ENCODE peak calls at places on chromosome 18, in six cellular contexts. One of them, this sample, is unnamed.

GRCh38 chr18:12598181-12598921 is 59.6 kb downstream of the SPIRE1 start:
- DNase-seq in K562: no peak
- DNase-seq in uterus: no peak
- DNase-seq in esophagus squamous epithelium: no peak
- DNase-seq in prostate gland: no peak
- DNase-seq in thyroid gland: no peak
- DNase-seq in this sample: no peak

GRCh38 chr18:34223164-34223892 is 1.4 kb downstream of the NOL4 start:
- DNase-seq in esophagus squamous epithelium: no peak
- DNase-seq in K562: no peak
- DNase-seq in thyroid gland: peak; percentile 36
- DNase-seq in uterus: no peak
- DNase-seq in prostate gland: no peak
- DNase-seq in this sample: no peak

GRCh38 chr18:6056171-6056932 is 161.0 kb upstream of the TMEM200C start:
- DNase-seq in prostate gland: no peak
- DNase-seq in esophagus squamous epithelium: no peak
- DNase-seq in uterus: no peak
- DNase-seq in K562: no peak
- DNase-seq in thyroid gland: no peak
- DNase-seq in this sample: peak; percentile 3

GRCh38 chr18:48099481-48100167 is 169.2 kb upstream of the SMAD2 start:
- DNase-seq in prostate gland: no peak
- DNase-seq in thyroid gland: peak; percentile 51
- DNase-seq in K562: no peak
- DNase-seq in uterus: peak; percentile 85
- DNase-seq in esophagus squamous epithelium: no peak
- DNase-seq in this sample: no peak

GRCh38 chr18:70499218-70499691 is 210.4 kb downstream of the SOCS6 start:
- DNase-seq in esophagus squamous epithelium: no peak
- DNase-seq in prostate gland: no peak
- DNase-seq in uterus: no peak
- DNase-seq in K562: no peak
- DNase-seq in thyroid gland: no peak
- DNase-seq in this sample: peak; percentile 23

GRCh38 chr18:74390900-74391299 is 66.2 kb downstream of the DIPK1C start:
- DNase-seq in thyroid gland: no peak
- DNase-seq in uterus: no peak
- DNase-seq in K562: no peak
- DNase-seq in esophagus squamous epithelium: no peak
- DNase-seq in prostate gland: no peak
- DNase-seq in this sample: no peak

GRCh38 chr18:2651981-2652380 is 3.5 kb upstream of the SMCHD1 start:
- DNase-seq in prostate gland: no peak
- DNase-seq in K562: no peak
- DNase-seq in esophagus squamous epithelium: no peak
- DNase-seq in uterus: no peak
- DNase-seq in thyroid gland: no peak
- DNase-seq in this sample: no peak

GRCh38 chr18:73487956-73488355 is 620.2 kb upstream of the NETO1 start:
- DNase-seq in thyroid gland: no peak
- DNase-seq in esophagus squamous epithelium: no peak
- DNase-seq in prostate gland: no peak
- DNase-seq in uterus: no peak
- DNase-seq in K562: no peak
- DNase-seq in this sample: no peak

GRCh38 chr18:77099501-77100370 is 32.8 kb downstream of the MBP start:
- DNase-seq in thyroid gland: no peak
- DNase-seq in K562: no peak
- DNase-seq in prostate gland: no peak
- DNase-seq in esophagus squamous epithelium: no peak
- DNase-seq in uterus: no peak
- DNase-seq in this sample: no peak

GRCh38 chr18:54444309-54444914 is 86.7 kb downstream of the C18orf54 start:
- DNase-seq in uterus: no peak
- DNase-seq in thyroid gland: peak; percentile 30
- DNase-seq in esophagus squamous epithelium: no peak
- DNase-seq in prostate gland: peak; percentile 41
- DNase-seq in K562: peak; percentile 26
- DNase-seq in this sample: no peak

GRCh38 chr18:41075212-41075611 is 879.8 kb upstream of the PIK3C3 start:
- DNase-seq in thyroid gland: no peak
- DNase-seq in esophagus squamous epithelium: no peak
- DNase-seq in K562: no peak
- DNase-seq in uterus: no peak
- DNase-seq in prostate gland: no peak
- DNase-seq in this sample: no peak

GRCh38 chr18:3603460-3604259 is 153.7 kb downstream of the TGIF1 start:
- DNase-seq in uterus: no peak
- DNase-seq in esophagus squamous epithelium: no peak
- DNase-seq in K562: peak; percentile 49
- DNase-seq in thyroid gland: peak; percentile 24
- DNase-seq in prostate gland: peak; percentile 53
- DNase-seq in this sample: no peak

GRCh38 chr18:50644807-50645206 is 84.9 kb downstream of the MAPK4 start:
- DNase-seq in uterus: no peak
- DNase-seq in esophagus squamous epithelium: no peak
- DNase-seq in prostate gland: no peak
- DNase-seq in thyroid gland: no peak
- DNase-seq in K562: peak; percentile 12
- DNase-seq in this sample: no peak

GRCh38 chr18:76476665-76477561 is 18.1 kb downstream of the ZNF516 start:
- DNase-seq in esophagus squamous epithelium: no peak
- DNase-seq in uterus: no peak
- DNase-seq in K562: no peak
- DNase-seq in prostate gland: no peak
- DNase-seq in thyroid gland: no peak
- DNase-seq in this sample: no peak

GRCh38 chr18:41906528-41907256 is 48.3 kb upstream of the PIK3C3 start:
- DNase-seq in prostate gland: no peak
- DNase-seq in uterus: no peak
- DNase-seq in esophagus squamous epithelium: no peak
- DNase-seq in thyroid gland: no peak
- DNase-seq in K562: peak; percentile 53
- DNase-seq in this sample: peak; percentile 11

GRCh38 chr18:58005036-58005435 is 39.0 kb upstream of the NEDD4L start:
- DNase-seq in uterus: no peak
- DNase-seq in K562: no peak
- DNase-seq in thyroid gland: no peak
- DNase-seq in prostate gland: no peak
- DNase-seq in esophagus squamous epithelium: no peak
- DNase-seq in this sample: no peak

GRCh38 chr18:74534150-74534969 is at the start of gene CNDP1:
- DNase-seq in prostate gland: no peak
- DNase-seq in K562: no peak
- DNase-seq in uterus: no peak
- DNase-seq in esophagus squamous epithelium: no peak
- DNase-seq in thyroid gland: no peak
- DNase-seq in this sample: no peak

GRCh38 chr18:74897971-74898657 is 300.4 kb downstream of the ZNF407 start:
- DNase-seq in thyroid gland: no peak
- DNase-seq in K562: no peak
- DNase-seq in esophagus squamous epithelium: no peak
- DNase-seq in uterus: no peak
- DNase-seq in prostate gland: no peak
- DNase-seq in this sample: no peak

GRCh38 chr18:8611916-8612576 is 2.8 kb downstream of the RAB12 start:
- DNase-seq in prostate gland: no peak
- DNase-seq in K562: no peak
- DNase-seq in esophagus squamous epithelium: no peak
- DNase-seq in thyroid gland: no peak
- DNase-seq in uterus: no peak
- DNase-seq in this sample: no peak

GRCh38 chr18:8607776-8608682 is 1.2 kb upstream of the RAB12 start:
- DNase-seq in K562: no peak
- DNase-seq in uterus: peak; percentile 20
- DNase-seq in prostate gland: no peak
- DNase-seq in esophagus squamous epithelium: no peak
- DNase-seq in thyroid gland: peak; percentile 30
- DNase-seq in this sample: no peak

GRCh38 chr18:8610442-8610801 is 1.2 kb downstream of the RAB12 start:
- DNase-seq in uterus: no peak
- DNase-seq in prostate gland: no peak
- DNase-seq in thyroid gland: peak; percentile 13
- DNase-seq in esophagus squamous epithelium: no peak
- DNase-seq in K562: no peak
- DNase-seq in this sample: no peak

GRCh38 chr18:8609711-8610441 is 639 bp downstream of the RAB12 start:
- DNase-seq in thyroid gland: peak; percentile 31
- DNase-seq in K562: no peak
- DNase-seq in esophagus squamous epithelium: no peak
- DNase-seq in uterus: peak; percentile 18
- DNase-seq in prostate gland: no peak
- DNase-seq in this sample: no peak

DNA sequence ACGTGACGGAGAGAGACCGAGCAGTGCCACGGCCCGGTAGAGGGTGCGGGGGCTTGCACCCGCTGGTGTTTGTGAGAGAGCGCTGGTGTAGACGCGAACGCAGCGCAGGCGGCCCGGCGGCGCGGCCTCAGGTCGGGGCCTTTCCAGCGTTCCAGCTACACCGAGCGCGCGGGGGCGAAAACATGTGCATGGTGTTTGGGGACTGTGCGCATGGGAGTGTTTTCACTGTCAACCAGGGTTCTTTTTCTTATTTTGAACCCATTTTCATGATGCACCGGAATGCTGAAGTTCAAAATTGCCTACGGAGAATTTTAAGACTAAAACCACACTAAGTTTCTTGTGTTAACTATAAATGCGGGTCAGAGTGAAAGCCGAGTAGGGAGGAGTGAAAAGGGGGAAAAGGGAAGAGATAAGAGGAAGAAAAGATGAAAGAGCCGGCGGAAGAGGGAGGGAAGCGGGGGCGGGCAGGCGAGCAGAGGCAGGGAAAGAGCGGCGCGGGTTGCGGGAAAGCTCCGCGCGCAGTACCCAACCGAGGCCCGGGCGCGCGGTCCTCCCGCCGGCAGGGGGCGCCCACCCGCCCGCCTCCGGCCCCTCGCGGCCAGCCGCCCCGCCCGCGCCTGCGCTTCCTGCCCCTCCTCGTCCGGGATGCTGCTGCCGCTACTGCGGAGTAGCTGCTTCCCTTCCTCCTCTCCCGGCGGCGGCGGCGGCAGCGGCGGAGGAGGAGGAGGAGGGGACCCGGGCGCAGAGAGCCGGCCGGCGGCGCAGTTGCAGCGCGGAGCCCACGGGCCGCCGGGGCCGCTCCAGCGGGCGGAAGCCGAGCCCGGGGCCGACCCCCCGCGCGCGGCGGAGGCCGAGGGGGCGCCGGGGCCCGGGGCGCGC is at the start of gene RAB12:
- DNase-seq in uterus: peak; percentile 82
- DNase-seq in thyroid gland: peak; percentile 85
- DNase-seq in esophagus squamous epithelium: peak; percentile 5
- DNase-seq in prostate gland: peak; percentile 76
- DNase-seq in K562: peak; percentile 93
- DNase-seq in this sample: peak; percentile 58
- TF ChIP-seq POLR2A in uterus: no peak
- TF ChIP-seq POLR2A in thyroid gland: peak; percentile 32
- TF ChIP-seq POLR2A in esophagus squamous epithelium: peak; percentile 80
- TF ChIP-seq POLR2A in prostate gland: peak; percentile 36
- TF ChIP-seq POLR2A in K562: no peak
- TF ChIP-seq POLR2A in this sample: peak; percentile 76

GRCh38 chr18:62187543-62188378 is 706 bp downstream of the RELCH start:
- DNase-seq in uterus: peak; percentile 17
- DNase-seq in prostate gland: peak; percentile 15
- DNase-seq in thyroid gland: peak; percentile 31
- DNase-seq in esophagus squamous epithelium: no peak
- DNase-seq in K562: peak; percentile 13
- DNase-seq in this sample: peak; percentile 8

GRCh38 chr18:62183578-62184195 is 3.2 kb downstream of the PIGN start:
- DNase-seq in K562: peak; percentile 8
- DNase-seq in prostate gland: peak; percentile 27
- DNase-seq in esophagus squamous epithelium: no peak
- DNase-seq in thyroid gland: peak; percentile 8
- DNase-seq in uterus: peak; percentile 20
- DNase-seq in this sample: no peak

GRCh38 chr18:62189208-62189607 is 2.2 kb downstream of the RELCH start:
- DNase-seq in esophagus squamous epithelium: no peak
- DNase-seq in K562: no peak
- DNase-seq in uterus: no peak
- DNase-seq in prostate gland: no peak
- DNase-seq in thyroid gland: no peak
- DNase-seq in this sample: no peak

GRCh38 chr18:62182220-62182619 is 4.6 kb downstream of the PIGN start:
- DNase-seq in K562: no peak
- DNase-seq in uterus: no peak
- DNase-seq in thyroid gland: no peak
- DNase-seq in prostate gland: no peak
- DNase-seq in esophagus squamous epithelium: no peak
- DNase-seq in this sample: no peak

GRCh38 chr18:62186656-62187542 is at the start of the genes PIGN and RELCH:
- DNase-seq in esophagus squamous epithelium: peak; percentile 87
- DNase-seq in uterus: peak; percentile 97
- DNase-seq in K562: peak; percentile 91
- DNase-seq in prostate gland: peak; percentile 99
- DNase-seq in thyroid gland: peak; percentile 97
- DNase-seq in this sample: peak; percentile 81
- TF ChIP-seq POLR2A in esophagus squamous epithelium: peak; percentile 91
- TF ChIP-seq POLR2A in uterus: peak; percentile 45
- TF ChIP-seq POLR2A in K562: peak; percentile 79
- TF ChIP-seq POLR2A in prostate gland: peak; percentile 70
- TF ChIP-seq POLR2A in thyroid gland: no peak
- TF ChIP-seq POLR2A in this sample: peak; percentile 97

GRCh38 chr18:36191711-36192110 is 4.4 kb downstream of the MOCOS start:
- DNase-seq in uterus: no peak
- DNase-seq in esophagus squamous epithelium: no peak
- DNase-seq in prostate gland: no peak
- DNase-seq in thyroid gland: no peak
- DNase-seq in K562: no peak
- DNase-seq in this sample: no peak
- TF ChIP-seq POLR2A in uterus: no peak
- TF ChIP-seq POLR2A in esophagus squamous epithelium: no peak
- TF ChIP-seq POLR2A in prostate gland: no peak
- TF ChIP-seq POLR2A in thyroid gland: no peak
- TF ChIP-seq POLR2A in K562: no peak
- TF ChIP-seq POLR2A in this sample: no peak

DNA sequence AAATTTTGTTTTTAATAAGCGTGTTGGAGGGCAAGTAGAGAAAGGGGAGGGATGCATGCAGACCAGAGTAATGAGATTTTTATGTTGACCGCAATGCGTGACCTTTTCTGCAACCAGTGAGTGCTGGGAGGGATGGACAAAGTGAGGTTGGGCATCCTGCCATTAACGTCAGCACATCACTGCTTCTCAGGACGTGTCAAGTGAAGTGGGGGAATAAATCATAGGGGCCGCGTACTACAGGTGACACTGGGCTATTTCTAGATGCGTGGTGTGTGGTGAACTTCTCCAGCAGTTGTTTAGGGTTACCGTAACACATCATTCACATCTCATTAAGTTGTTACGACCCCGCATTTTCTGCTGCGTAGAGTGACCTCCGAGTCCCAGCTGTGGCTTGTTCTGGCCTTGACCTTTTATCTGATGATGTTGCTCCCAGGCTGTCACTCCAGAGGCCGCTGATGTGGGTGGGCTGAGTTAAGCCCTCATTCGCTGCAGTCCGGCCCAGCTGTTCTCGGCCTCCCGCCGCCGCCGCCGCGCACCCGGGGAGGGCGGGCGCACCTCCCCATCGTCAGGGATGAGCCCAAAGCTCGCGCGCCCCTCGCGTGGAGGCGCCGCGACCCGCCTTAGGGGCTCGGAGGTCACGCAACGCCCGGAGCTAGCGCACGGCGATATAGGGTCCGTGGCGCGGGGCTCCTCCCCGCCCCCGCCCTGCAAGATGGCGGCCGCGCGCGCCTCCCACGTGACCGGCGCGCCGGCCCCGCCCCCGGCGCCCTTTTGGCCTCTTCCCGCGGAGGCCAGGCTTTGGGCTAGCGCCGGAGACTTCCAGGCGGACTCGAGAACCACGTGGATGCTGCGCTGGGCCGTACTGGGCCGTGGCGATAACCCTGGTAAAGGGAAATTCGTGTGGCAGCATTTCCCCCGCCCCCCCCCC is 3.5 kb downstream of the ZCCHC2 start:
- DNase-seq in thyroid gland: peak; percentile 80
- DNase-seq in K562: peak; percentile 74
- DNase-seq in prostate gland: peak; percentile 65
- DNase-seq in uterus: peak; percentile 81
- DNase-seq in esophagus squamous epithelium: no peak
- DNase-seq in this sample: peak; percentile 53
- TF ChIP-seq POLR2A in thyroid gland: peak; percentile 58
- TF ChIP-seq POLR2A in K562: peak; percentile 64
- TF ChIP-seq POLR2A in prostate gland: peak; percentile 81
- TF ChIP-seq POLR2A in uterus: peak; percentile 74
- TF ChIP-seq POLR2A in esophagus squamous epithelium: peak; percentile 89
- TF ChIP-seq POLR2A in this sample: peak; percentile 74

This sample was measured in GM12892.